ENCODE peak calls at places on chromosomes 2 and 18, in four cellular contexts. G is K562, E is A549, A is GM12878. I is an unnamed sample.

GRCh38 chr2:236867441-236868260 is 218.0 kb upstream of the COPS8 start:
- DNase-seq in G (no peak), E (no peak), A (no peak), I (no peak)

GRCh38 chr18:59101830-59102414 is 37.8 kb upstream of the SEC11C start:
- DNase-seq in G (no peak), E (no peak), A (no peak), I (no peak)

GRCh38 chr2:72144746-72145657 is 2.7 kb downstream of the CYP26B1 start:
- DNase-seq in G (no peak), E (peak; percentile 96), A (no peak), I (peak; percentile 69)

GRCh38 chr2:240469239-240469636 is 33.8 kb downstream of the GPC1 start:
- DNase-seq in G (no peak), E (no peak), A (no peak), I (peak; percentile 42)

GRCh38 chr2:219384083-219384713 is 3.5 kb downstream of the DNPEP start:
- DNase-seq in G (no peak), E (no peak), A (no peak), I (no peak)

GRCh38 chr2:56130463-56131070 is 53.2 kb upstream of the CCDC85A start:
- DNase-seq in G (peak; percentile 43), E (peak; percentile 18), A (no peak), I (peak; percentile 16)

GRCh38 chr2:53740170-53740569 is 27.4 kb upstream of the CHAC2 start:
- DNase-seq in G (no peak), E (no peak), A (no peak), I (peak; percentile 9)

GRCh38 chr2:25071962-25072361 is 30.1 kb downstream of the EFR3B start:
- DNase-seq in G (no peak), E (no peak), A (no peak), I (no peak)

GRCh38 chr2:224085811-224086210 is 46.7 kb upstream of the SERPINE2 start:
- DNase-seq in G (no peak), E (no peak), A (no peak), I (no peak)

GRCh38 chr2:33275689-33276444 is 200.6 kb upstream of the RASGRP3 start:
- DNase-seq in G (peak; percentile 54), E (peak; percentile 93), A (no peak), I (peak; percentile 12)

GRCh38 chr2:161412346-161412745 is 3.8 kb upstream of the TBR1 start:
- DNase-seq in G (no peak), E (no peak), A (no peak), I (no peak)

GRCh38 chr2:26605195-26605968 is 35.8 kb downstream of the CIB4 start:
- DNase-seq in G (peak; percentile 69), E (peak; percentile 73), A (peak; percentile 8), I (peak; percentile 78)

GRCh38 chr18:32289480-32290075 is 99.7 kb downstream of the MEP1B start:
- DNase-seq in G (no peak), E (peak; percentile 31), A (no peak), I (peak; percentile 70)

GRCh38 chr18:44452346-44452745 is 228.3 kb upstream of the SETBP1 start:
- DNase-seq in G (no peak), E (no peak), A (no peak), I (no peak)

GRCh38 chr2:2870106-2870505 is 507.5 kb downstream of the EIPR1 start:
- DNase-seq in G (no peak), E (no peak), A (no peak), I (peak; percentile 63)

GRCh38 chr18:73948497-73948896 is 199.1 kb downstream of the FBXO15 start:
- DNase-seq in G (no peak), E (no peak), A (no peak), I (no peak)

GRCh38 chr2:111670776-111671175 is 213.2 kb downstream of the ANAPC1 start:
- DNase-seq in G (no peak), E (no peak), A (no peak), I (no peak)

GRCh38 chr18:13710460-13710859 is 15.9 kb downstream of the FAM210A start:
- DNase-seq in G (no peak), E (no peak), A (no peak), I (no peak)

GRCh38 chr18:28163201-28163778 is 13.6 kb downstream of the CDH2 start:
- DNase-seq in G (no peak), E (no peak), A (no peak), I (no peak)

GRCh38 chr18:23573948-23574431 is 12.3 kb downstream of the NPC1 start:
- DNase-seq in G (no peak), E (no peak), A (no peak), I (no peak)

GRCh38 chr2:144015655-144016245 is 504.2 kb downstream of the ZEB2 start:
- DNase-seq in G (no peak), E (peak; percentile 1), A (no peak), I (no peak)

GRCh38 chr2:86518498-86518897 is 44.7 kb downstream of the CHMP3 start:
- DNase-seq in G (no peak), E (no peak), A (no peak), I (peak; percentile 24)

GRCh38 chr2:75680402-75680801 is 30.3 kb downstream of the GCFC2 start:
- DNase-seq in G (no peak), E (no peak), A (no peak), I (no peak)

GRCh38 chr2:29220506-29221270 is 105.5 kb downstream of the CLIP4 start:
- DNase-seq in G (no peak), E (no peak), A (no peak), I (no peak)

GRCh38 chr2:133765693-133766092 is 197.4 kb upstream of the NCKAP5 start:
- DNase-seq in G (no peak), E (no peak), A (no peak), I (no peak)

GRCh38 chr2:113211226-113212105 is 37.7 kb downstream of the PSD4 start:
- DNase-seq in G (no peak), E (peak; percentile 77), A (no peak), I (no peak)

GRCh38 chr2:235706496-235706895 is 212.7 kb downstream of the AGAP1 start:
- DNase-seq in G (no peak), E (no peak), A (no peak), I (no peak)

GRCh38 chr2:15909157-15909556 is 31.2 kb upstream of the MYCN start:
- DNase-seq in G (no peak), E (no peak), A (no peak), I (no peak)

GRCh38 chr2:185245216-185245615 is 493.4 kb upstream of the FSIP2 start:
- DNase-seq in G (no peak), E (no peak), A (no peak), I (no peak)

GRCh38 chr2:129913695-129914495 is 65.6 kb upstream of the RAB6C start:
- DNase-seq in G (no peak), E (no peak), A (no peak), I (no peak)

GRCh38 chr2:112630268-112630667 is 15.5 kb upstream of the SLC20A1 start:
- DNase-seq in G (no peak), E (no peak), A (no peak), I (no peak)

GRCh38 chr2:148569221-148569620 is 75.3 kb upstream of the EPC2 start:
- DNase-seq in G (no peak), E (no peak), A (no peak), I (no peak)

GRCh38 chr2:26148501-26148900 is 24.4 kb upstream of the GAREM2 start:
- DNase-seq in G (no peak), E (no peak), A (no peak), I (no peak)

GRCh38 chr2:28591711-28592365 is 96.0 kb downstream of the PLB1 start:
- DNase-seq in G (no peak), E (no peak), A (no peak), I (no peak)

GRCh38 chr2:54360055-54360792 is 95.9 kb upstream of the SPTBN1 start:
- DNase-seq in G (no peak), E (no peak), A (no peak), I (peak; percentile 58)

GRCh38 chr2:142142595-142142994 is 11.8 kb upstream of the LRP1B start:
- DNase-seq in G (no peak), E (no peak), A (no peak), I (no peak)

GRCh38 chr2:237555560-237555959 is 10.8 kb upstream of the PRLH start:
- DNase-seq in G (no peak), E (no peak), A (no peak), I (no peak)

GRCh38 chr2:105439130-105439529 is 40.3 kb upstream of the FHL2 start:
- DNase-seq in G (no peak), E (no peak), A (no peak), I (no peak)

GRCh38 chr2:134231296-134231964 is 22.4 kb upstream of the MGAT5 start:
- DNase-seq in G (no peak), E (no peak), A (no peak), I (no peak)

DNA sequence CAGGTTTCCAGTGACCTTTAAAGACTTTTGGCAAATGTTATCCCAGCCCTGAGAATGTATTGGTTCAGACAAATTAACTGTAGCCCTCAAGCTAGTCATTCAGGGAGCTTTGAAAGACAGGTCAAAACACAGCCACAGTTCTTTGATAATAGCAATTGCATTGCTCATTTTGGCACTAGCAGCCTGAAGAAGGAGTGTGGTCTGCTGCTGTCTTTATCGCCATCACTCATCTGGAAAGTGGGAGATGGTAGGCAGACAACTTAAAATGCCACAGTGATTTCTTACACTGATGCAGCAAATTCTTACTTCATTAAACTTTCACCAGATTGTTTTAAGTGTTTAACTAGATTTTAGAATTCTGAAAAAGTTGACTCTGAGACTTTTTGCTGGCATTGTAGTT is 47.2 kb downstream of the DOK6 start:
- DNase-seq in G (no peak), E (no peak), A (no peak), I (no peak)
- TF ChIP-seq MAX in G (no peak), E (no peak), A (no peak), I (no peak)

GRCh38 chr18:39341106-39341505 is 1775.5 kb upstream of the CELF4 start:
- DNase-seq in G (no peak), E (no peak), A (no peak), I (no peak)
- TF ChIP-seq RCOR1 in G (no peak), E (no peak), A (no peak), I (no peak)

GRCh38 chr2:180991361-180991760 is 11.0 kb downstream of the UBE2E3 start:
- DNase-seq in G (no peak), E (no peak), A (no peak), I (no peak)
- TF ChIP-seq CTCF in G (peak; percentile 7), E (no peak), A (no peak), I (peak; percentile 17)

DNA sequence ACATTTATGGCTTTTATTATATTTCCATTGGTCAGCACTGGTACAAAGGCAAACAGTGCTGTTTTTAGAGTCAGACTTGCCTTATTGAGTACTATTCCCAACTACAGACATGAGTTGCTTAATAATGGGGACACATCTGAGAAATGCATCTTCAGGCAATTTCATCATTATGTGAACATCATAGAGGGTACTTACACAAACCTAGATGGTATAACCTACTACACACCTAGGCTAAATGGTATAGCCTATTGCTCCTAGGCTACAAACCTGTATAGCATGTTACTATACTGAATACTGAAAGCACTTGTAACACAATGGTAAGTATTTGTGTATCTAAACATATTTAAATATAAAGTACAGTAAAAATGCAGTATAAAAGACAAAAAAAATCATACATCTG is 36.4 kb downstream of the OLA1 start:
- DNase-seq in G (no peak), E (no peak), A (no peak), I (no peak)
- TF ChIP-seq MAX in G (no peak), E (no peak), A (no peak), I (no peak)